ENCODE peak calls at places on chromosomes 11 and 22, in nine cellular contexts. Q, I, H, M, U, Y, C, Z and L are unnamed samples.

GRCh38 chr11:78802058-78802633 is 227.5 kb upstream of the NARS2 start:
- DNase-seq in Q (no peak), I (no peak), H (no peak), M (peak), U (no peak), Y (no peak), C (peak), Z (no peak), L (no peak)

GRCh38 chr22:23431337-23432072 is 148.6 kb downstream of the IGLL1 start:
- DNase-seq in Q (no peak), I (no peak), H (no peak), M (no peak), U (no peak), Y (peak), C (peak), Z (peak), L (no peak)

GRCh38 chr11:72223615-72224586 is 666 bp upstream of the INPPL1 start:
- DNase-seq in Q (peak), I (peak), H (no peak), M (peak), U (peak), Y (peak), C (peak), Z (peak), L (peak)

GRCh38 chr22:43404673-43405385 is 7.0 kb upstream of the MPPED1 start:
- DNase-seq in Q (no peak), I (no peak), H (no peak), M (peak), U (no peak), Y (no peak), C (no peak), Z (no peak), L (no peak)

GRCh38 chr11:20127671-20128527 is 32.4 kb downstream of the DBX1 start:
- DNase-seq in Q (peak), I (peak), H (no peak), M (peak), U (peak), Y (peak), C (peak), Z (peak), L (peak)

GRCh38 chr22:38259370-38259769 is 13.4 kb downstream of the TMEM184B start:
- DNase-seq in Q (no peak), I (no peak), H (no peak), M (no peak), U (no peak), Y (no peak), C (no peak), Z (no peak), L (no peak)

GRCh38 chr11:17906436-17906835 is 106.4 kb downstream of the SERGEF start:
- DNase-seq in Q (no peak), I (no peak), H (no peak), M (no peak), U (peak), Y (no peak), C (peak), Z (no peak), L (no peak)

GRCh38 chr22:24699861-24700260 is 74.7 kb downstream of the PIWIL3 start:
- DNase-seq in Q (no peak), I (no peak), H (no peak), M (no peak), U (no peak), Y (no peak), C (no peak), Z (no peak), L (no peak)

GRCh38 chr11:8033312-8033715 is 46.2 kb downstream of the EIF3F start:
- DNase-seq in Q (peak), I (peak), H (peak), M (peak), U (peak), Y (peak), C (peak), Z (peak), L (peak)

GRCh38 chr11:112004389-112004788 is 20.8 kb upstream of the DLAT start:
- DNase-seq in Q (no peak), I (no peak), H (no peak), M (no peak), U (peak), Y (peak), C (no peak), Z (no peak), L (peak)
- TF ChIP-seq CTCF in Q (peak), I (no peak), H (peak), M (no peak), U (peak), Y (peak), C (peak), Z (no peak), L (peak)

GRCh38 chr11:126413426-126413825 is 57.9 kb downstream of the ST3GAL4 start:
- DNase-seq in Q (no peak), I (no peak), H (no peak), M (no peak), U (no peak), Y (no peak), C (no peak), Z (no peak), L (no peak)

GRCh38 chr11:126410649-126411048 is 55.2 kb downstream of the ST3GAL4 start:
- DNase-seq in Q (no peak), I (no peak), H (no peak), M (no peak), U (no peak), Y (no peak), C (no peak), Z (no peak), L (no peak)

GRCh38 chr11:126413843-126414405 is 58.4 kb downstream of the ST3GAL4 start:
- DNase-seq in Q (no peak), I (no peak), H (no peak), M (no peak), U (no peak), Y (no peak), C (no peak), Z (no peak), L (no peak)

GRCh38 chr11:126414615-126415014 is 59.1 kb downstream of the ST3GAL4 start:
- DNase-seq in Q (no peak), I (no peak), H (no peak), M (no peak), U (no peak), Y (no peak), C (no peak), Z (no peak), L (no peak)

GRCh38 chr11:126411971-126412381 is 56.5 kb downstream of the ST3GAL4 start:
- DNase-seq in Q (no peak), I (no peak), H (no peak), M (no peak), U (no peak), Y (no peak), C (no peak), Z (no peak), L (no peak)
- TF ChIP-seq CTCF in Q (peak), I (no peak), H (peak), M (no peak), U (no peak), Y (no peak), C (peak), Z (no peak), L (no peak)

DNA sequence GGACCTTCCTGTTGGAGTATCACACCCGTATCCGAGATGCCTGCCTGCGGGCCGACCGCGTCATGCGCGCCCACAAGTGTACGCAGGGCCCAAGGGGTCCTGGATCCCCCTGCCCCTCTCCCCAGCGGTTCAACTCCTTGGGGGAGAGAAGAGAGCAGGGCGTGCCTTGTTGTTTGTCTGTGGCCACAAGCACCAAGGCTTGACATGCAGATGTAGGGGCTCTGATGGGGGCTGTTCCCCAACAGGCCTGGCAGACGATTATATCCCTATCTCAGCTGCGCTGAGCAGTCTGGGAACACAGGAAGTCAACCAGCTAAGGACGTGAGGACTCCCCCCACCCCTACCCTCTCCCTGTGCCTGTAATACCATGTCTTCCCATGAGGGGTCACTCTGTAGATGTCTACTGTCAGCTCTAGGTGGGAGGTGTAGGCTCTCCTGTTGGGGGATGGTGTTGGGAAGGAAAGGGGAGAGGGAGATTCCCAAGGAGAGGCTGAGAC is 6.8 kb downstream of the CFL1 start:
- DNase-seq in Q (no peak), I (peak), H (no peak), M (no peak), U (peak), Y (peak), C (peak), Z (no peak), L (peak)
- TF ChIP-seq CTCF in Q (peak), I (no peak), H (peak), M (peak), U (peak), Y (peak), C (peak), Z (no peak), L (no peak)

DNA sequence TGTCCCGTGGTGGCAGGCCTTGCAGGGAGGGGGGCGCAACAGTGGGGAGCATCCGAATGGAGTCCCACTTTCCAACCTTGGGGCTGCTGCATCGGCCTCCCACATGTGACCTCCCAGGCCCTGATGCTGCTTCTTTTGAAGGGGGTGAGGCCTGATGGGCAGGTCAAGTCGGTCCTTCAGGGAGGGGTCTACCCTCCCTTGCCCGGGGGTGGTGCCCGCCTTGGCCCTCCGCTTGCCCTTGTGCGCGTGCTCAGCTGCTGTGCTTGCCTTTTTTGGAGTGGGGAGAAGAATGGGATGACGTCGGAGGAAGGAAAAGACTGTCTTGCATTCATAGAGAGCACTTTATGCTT is 66.9 kb downstream of the PRDM11 start:
- DNase-seq in Q (no peak), I (no peak), H (no peak), M (no peak), U (no peak), Y (no peak), C (no peak), Z (no peak), L (no peak)
- TF ChIP-seq CTCF in Q (no peak), I (no peak), H (no peak), M (no peak), U (no peak), Y (no peak), C (peak), Z (no peak), L (no peak)

DNA sequence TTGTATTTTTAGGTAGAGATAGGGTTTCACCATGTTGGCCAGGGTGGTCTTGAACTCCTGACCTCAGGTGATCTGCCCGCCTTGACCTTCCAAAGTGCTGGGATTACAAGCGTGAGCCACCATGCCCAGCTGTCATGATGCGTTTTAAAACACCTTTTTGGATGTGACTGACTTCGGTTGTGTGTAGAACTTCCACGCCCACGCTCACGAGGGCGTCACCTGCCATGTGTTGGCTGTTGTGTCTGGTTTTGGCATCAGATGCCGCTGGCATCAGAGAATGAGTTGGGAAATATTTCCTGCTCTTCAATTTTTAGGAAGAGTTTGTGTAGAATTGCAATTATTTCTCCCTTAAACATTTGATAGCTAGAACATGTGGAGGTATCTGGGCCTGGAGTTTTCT is 109.1 kb downstream of the KCNQ1 start:
- DNase-seq in Q (no peak), I (peak), H (no peak), M (no peak), U (no peak), Y (no peak), C (no peak), Z (no peak), L (no peak)
- TF ChIP-seq CTCF in Q (no peak), I (no peak), H (no peak), M (no peak), U (no peak), Y (no peak), C (no peak), Z (no peak), L (no peak)